ENCODE peak calls at places on chromosomes 1 and 21, in five cellular contexts. U is GM12865, G is ovary, L is A549, E is tibial nerve. K is an unnamed sample.

GRCh38 chr1:3468236-3469103 is 14.0 kb downstream of the ARHGEF16 start:
- DNase-seq in G (peak; percentile 35), U (no peak), L (no peak), E (no peak), K (peak; percentile 0)

GRCh38 chr1:55640708-55641473 is 425.7 kb upstream of the USP24 start:
- DNase-seq in G (peak; percentile 75), E (peak; percentile 49), U (peak; percentile 64), L (no peak), K (peak; percentile 30)

GRCh38 chr1:17569200-17570139 is 30.0 kb downstream of the ARHGEF10L start:
- DNase-seq in E (peak; percentile 93), G (peak; percentile 84), L (no peak), U (no peak), K (peak; percentile 94)

GRCh38 chr1:26784023-26784871 is 3.5 kb upstream of the PIGV start:
- DNase-seq in U (peak; percentile 43), G (peak; percentile 88), E (peak; percentile 86), L (no peak), K (peak; percentile 71)

GRCh38 chr21:35048183-35048601 is 910 bp downstream of the RUNX1 start:
- DNase-seq in G (no peak), L (no peak), U (no peak), E (no peak), K (no peak)

GRCh38 chr1:44571712-44572571 is 102.3 kb downstream of the TMEM53 start:
- DNase-seq in G (no peak), L (peak; percentile 46), E (no peak), U (peak; percentile 47), K (no peak)

GRCh38 chr1:21931171-21932093 is 5.7 kb downstream of the HSPG2 start:
- DNase-seq in E (peak; percentile 59), L (peak; percentile 46), U (no peak), G (peak; percentile 86), K (peak; percentile 77)

GRCh38 chr1:40153073-40153770 is 8.0 kb upstream of the RLF start:
- DNase-seq in U (peak; percentile 83), E (peak; percentile 37), G (no peak), L (no peak), K (no peak)

GRCh38 chr21:35852820-35853219 is 207.5 kb downstream of the SETD4 start:
- DNase-seq in U (no peak), G (no peak), L (no peak), E (no peak), K (no peak)

GRCh38 chr1:18716112-18716784 is 85.6 kb downstream of the PAX7 start:
- DNase-seq in L (no peak), E (no peak), G (no peak), U (no peak), K (no peak)

GRCh38 chr1:154502066-154502741 is at the start of the genes SHE and TDRD10:
- DNase-seq in G (peak; percentile 62), E (no peak), U (no peak), L (no peak), K (peak; percentile 67)

GRCh38 chr1:187491082-187491720 is 662.5 kb downstream of the PLA2G4A start:
- DNase-seq in U (no peak), G (no peak), E (no peak), L (peak; percentile 32), K (no peak)

GRCh38 chr1:247653040-247653439 is 26.5 kb downstream of the OR13G1 start:
- DNase-seq in E (no peak), G (no peak), U (no peak), L (no peak), K (no peak)

GRCh38 chr21:42384999-42385398 is 10.9 kb downstream of the TMPRSS3 start:
- DNase-seq in U (no peak), G (no peak), E (peak; percentile 8), L (no peak), K (no peak)

GRCh38 chr21:24514081-24514733 is 1093.1 kb downstream of the MRPL39 start:
- DNase-seq in E (no peak), G (no peak), U (peak; percentile 1), L (no peak), K (no peak)

GRCh38 chr1:24888971-24889670 is 41.0 kb downstream of the RUNX3 start:
- DNase-seq in E (no peak), G (no peak), L (no peak), U (no peak), K (no peak)

GRCh38 chr1:210654176-210654786 is 325.6 kb downstream of the HHAT start:
- DNase-seq in U (no peak), G (no peak), E (no peak), L (no peak), K (no peak)

GRCh38 chr1:53552146-53552940 is 93.1 kb downstream of the DMRTB1 start:
- DNase-seq in U (no peak), G (peak; percentile 13), L (no peak), E (no peak), K (peak; percentile 17)

GRCh38 chr1:150429805-150430204 is 57.4 kb upstream of the TARS2 start:
- DNase-seq in E (no peak), G (no peak), L (peak; percentile 16), U (peak; percentile 14), K (no peak)

GRCh38 chr1:93042134-93042821 is 36.8 kb upstream of the MTF2 start:
- DNase-seq in U (peak; percentile 87), E (no peak), L (no peak), G (no peak), K (no peak)

GRCh38 chr1:205916541-205916940 is 26.7 kb downstream of the SLC26A9 start:
- DNase-seq in U (no peak), L (no peak), G (no peak), E (no peak), K (no peak)

GRCh38 chr1:54268714-54269297 is 68.8 kb downstream of the MRPL37 start:
- DNase-seq in G (no peak), E (no peak), L (no peak), U (no peak), K (no peak)

GRCh38 chr1:13828454-13829151 is 128.6 kb downstream of the PRDM2 start:
- DNase-seq in U (peak; percentile 83), L (peak; percentile 19), E (peak; percentile 32), G (peak; percentile 78), K (peak; percentile 66)

GRCh38 chr1:13824626-13825025 is 124.6 kb downstream of the PRDM2 start:
- DNase-seq in L (no peak), E (no peak), G (no peak), U (no peak), K (no peak)

GRCh38 chr1:13825033-13825432 is 125.0 kb downstream of the PRDM2 start:
- DNase-seq in L (no peak), U (no peak), E (no peak), G (peak; percentile 29), K (no peak)

GRCh38 chr1:13823936-13824335 is 123.9 kb downstream of the PRDM2 start:
- DNase-seq in L (no peak), E (no peak), G (no peak), U (no peak), K (no peak)

DNA sequence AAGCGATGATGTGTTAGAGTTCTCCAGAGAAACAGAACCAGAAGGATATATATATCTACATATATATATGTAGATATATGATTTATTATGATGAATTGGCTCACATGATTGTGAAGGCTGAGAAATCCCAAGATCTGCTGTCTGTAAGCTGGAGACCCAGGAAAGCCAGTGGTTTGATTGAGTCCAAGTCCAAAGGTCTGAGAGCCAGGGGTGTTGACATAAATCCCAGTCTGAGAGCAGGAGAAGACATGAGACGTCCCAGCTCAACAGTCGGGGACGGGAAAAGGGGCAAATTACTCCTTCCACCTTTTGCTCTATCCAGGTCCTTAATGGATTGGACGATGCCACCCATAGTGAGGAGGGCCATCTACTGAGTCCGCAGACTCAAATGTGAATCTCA is 126.6 kb downstream of the PRDM2 start:
- DNase-seq in L (no peak), G (no peak), E (no peak), U (no peak), K (no peak)
- H3K4me3 ChIP-seq in L (no peak overlapping the region), G (no peak overlapping the region), E (no peak overlapping the region), U (no peak overlapping the region), K (no peak overlapping the region)

DNA sequence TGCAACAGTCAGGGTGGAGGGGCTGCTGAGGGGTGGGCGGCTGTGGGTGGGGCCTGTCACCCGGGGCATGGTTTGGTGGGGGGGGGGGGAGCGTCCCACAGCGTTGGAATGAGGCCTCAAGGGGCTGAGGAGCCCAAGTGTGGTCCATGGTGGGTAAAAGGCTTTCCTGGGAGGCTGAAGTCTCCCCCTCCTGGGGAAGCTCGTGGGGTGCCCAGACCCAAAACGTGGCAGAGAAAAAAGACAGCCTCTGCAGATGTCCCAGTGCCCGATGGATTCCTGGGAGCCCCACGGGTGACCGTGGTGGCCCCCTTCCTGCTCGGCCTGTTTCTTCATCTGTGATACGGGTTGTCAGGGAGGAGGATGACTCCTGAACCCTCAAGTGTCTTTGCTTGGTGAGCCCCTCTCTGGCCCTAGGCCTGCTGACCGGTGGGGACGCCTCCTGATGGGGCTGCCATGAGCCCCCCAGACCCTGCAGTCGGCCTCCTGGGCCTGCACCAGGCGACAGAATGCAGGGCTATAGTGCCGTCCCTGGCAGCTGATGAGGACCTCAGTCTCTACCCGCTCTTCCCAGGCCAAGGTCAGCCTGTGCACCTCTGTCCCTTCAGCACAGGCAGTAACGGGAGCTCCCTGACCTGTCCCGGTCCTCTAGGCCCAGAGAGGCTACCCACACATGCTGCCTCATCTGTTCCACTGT is 1.1 kb downstream of the OBSCN start:
- DNase-seq in E (no peak), L (no peak), G (no peak), U (no peak), K (no peak)
- H3K4me3 ChIP-seq in E (no peak overlapping the region), L (no peak overlapping the region), G (no peak overlapping the region), U (no peak overlapping the region), K (no peak overlapping the region)

GRCh38 chr1:183038913-183039312 is 15.7 kb downstream of the LAMC1 start:
- DNase-seq in L (no peak), U (no peak), E (no peak), G (no peak), K (no peak)

GRCh38 chr1:183040600-183040999 is 17.4 kb downstream of the LAMC1 start:
- DNase-seq in U (no peak), E (no peak), G (no peak), L (no peak), K (no peak)

GRCh38 chr1:183039330-183039729 is 16.1 kb downstream of the LAMC1 start:
- DNase-seq in E (no peak), L (no peak), G (no peak), U (no peak), K (no peak)

GRCh38 chr1:183038333-183038876 is 15.2 kb downstream of the LAMC1 start:
- DNase-seq in L (no peak), G (no peak), U (no peak), E (no peak), K (no peak)

GRCh38 chr1:183039985-183040447 is 16.8 kb downstream of the LAMC1 start:
- DNase-seq in G (no peak), L (no peak), E (no peak), U (peak; percentile 47), K (no peak)
- H3K4me3 ChIP-seq in G (no peak overlapping the region), L (no peak overlapping the region), E (no peak overlapping the region), U (no peak overlapping the region), K (no peak overlapping the region)

GRCh38 chr1:108124023-108124422 is 76.1 kb downstream of the SLC25A24 start:
- DNase-seq in G (no peak), L (no peak), E (no peak), U (no peak), K (no peak)

GRCh38 chr1:108121361-108122143 is 78.6 kb downstream of the SLC25A24 start:
- DNase-seq in G (no peak), L (no peak), E (no peak), U (no peak), K (peak; percentile 29)

GRCh38 chr1:108129999-108130398 is 70.1 kb downstream of the SLC25A24 start:
- DNase-seq in L (no peak), E (no peak), U (no peak), G (no peak), K (no peak)

GRCh38 chr1:108124622-108125311 is 75.4 kb downstream of the SLC25A24 start:
- DNase-seq in E (no peak), G (no peak), L (no peak), U (no peak), K (no peak)

GRCh38 chr1:108125312-108126138 is 74.6 kb downstream of the SLC25A24 start:
- DNase-seq in U (peak; percentile 82), L (peak; percentile 31), G (peak; percentile 40), E (peak; percentile 52), K (peak; percentile 75)
- H3K4me3 ChIP-seq in U (no peak overlapping the region), L (no peak overlapping the region), G (no peak overlapping the region), E (no peak overlapping the region), K (no peak overlapping the region)

K was measured in thyroid gland.